ENCODE peak calls at places on chromosome 11, in seven cellular contexts. T is ovary, P is cardiac muscle cell, X is tibial nerve, Q is SJSA1, G is body of pancreas, S is heart right ventricle. R is an unnamed sample.

GRCh38 chr11:86502137-86502536 is 127.5 kb downstream of the CCDC81 start:
- DNase-seq in P (no peak), S (no peak), Q (no peak), T (no peak), G (no peak), X (no peak), R (no peak)

GRCh38 chr11:3147257-3147619 is 17.9 kb downstream of the OSBPL5 start:
- DNase-seq in G (no peak), Q (no peak), S (peak; percentile 76), T (no peak), P (no peak), X (no peak), R (peak; percentile 39)

GRCh38 chr11:26953770-26954392 is 40.0 kb upstream of the FIBIN start:
- DNase-seq in P (no peak), X (no peak), T (no peak), G (no peak), Q (no peak), S (no peak), R (no peak)

GRCh38 chr11:120828847-120829246 is 195.1 kb upstream of the TBCEL start:
- DNase-seq in P (no peak), T (no peak), G (no peak), S (no peak), Q (no peak), X (no peak), R (no peak)

GRCh38 chr11:85947431-85948272 is 92.5 kb downstream of the CCDC83 start:
- DNase-seq in Q (no peak), P (no peak), S (no peak), X (peak; percentile 83), G (peak; percentile 54), T (peak; percentile 60), R (no peak)

GRCh38 chr11:46099973-46100335 is 21.3 kb downstream of the PHF21A start:
- DNase-seq in T (no peak), P (no peak), G (no peak), X (no peak), S (no peak), Q (no peak), R (no peak)

GRCh38 chr11:118907051-118907748 is 18.5 kb downstream of the BCL9L start:
- DNase-seq in G (peak; percentile 90), P (peak; percentile 84), T (peak; percentile 73), X (peak; percentile 96), S (peak; percentile 81), Q (peak; percentile 68), R (peak; percentile 81)

GRCh38 chr11:69318093-69318420 is 24.1 kb downstream of the MYEOV start:
- DNase-seq in P (no peak), T (no peak), G (no peak), X (no peak), S (no peak), Q (no peak), R (no peak)

GRCh38 chr11:72280037-72280436 is 36.1 kb upstream of the PHOX2A start:
- DNase-seq in X (no peak), Q (no peak), S (no peak), T (no peak), P (no peak), G (no peak), R (no peak)

GRCh38 chr11:76480241-76480640 is 35.4 kb downstream of the EMSY start:
- DNase-seq in P (no peak), G (no peak), T (no peak), S (no peak), Q (no peak), X (no peak), R (no peak)

GRCh38 chr11:92225563-92226308 is 1.1 kb downstream of the FAT3 start:
- DNase-seq in G (no peak), P (peak; percentile 50), T (no peak), Q (no peak), X (no peak), S (peak; percentile 11), R (peak; percentile 26)

GRCh38 chr11:117128289-117128688 is 15.8 kb upstream of the PAFAH1B2 start:
- DNase-seq in S (no peak), T (no peak), P (no peak), X (no peak), G (no peak), Q (no peak), R (no peak)

GRCh38 chr11:105937738-105938137 is 84.3 kb downstream of the MSANTD4 start:
- DNase-seq in T (no peak), X (no peak), P (no peak), S (no peak), Q (no peak), G (no peak), R (no peak)

GRCh38 chr11:83645561-83645960 is 359.4 kb upstream of the CCDC90B start:
- DNase-seq in T (no peak), Q (no peak), P (no peak), S (no peak), G (no peak), X (no peak), R (no peak)

GRCh38 chr11:71199226-71199815 is 53.1 kb downstream of the SHANK2 start:
- DNase-seq in P (no peak), X (no peak), T (no peak), G (no peak), S (no peak), Q (no peak), R (no peak)

GRCh38 chr11:47213985-47214564 is 699 bp upstream of the DDB2 start:
- DNase-seq in X (peak; percentile 87), G (peak; percentile 96), Q (peak; percentile 92), P (peak; percentile 77), S (peak; percentile 92), T (peak; percentile 91), R (peak; percentile 86)

GRCh38 chr11:257766-258493 is 20.3 kb upstream of the NLRP6 start:
- DNase-seq in S (no peak), T (no peak), Q (no peak), X (no peak), G (no peak), P (no peak), R (no peak)

GRCh38 chr11:90446207-90446606 is 223.4 kb upstream of the CHORDC1 start:
- DNase-seq in Q (no peak), P (peak; percentile 67), T (no peak), S (no peak), G (no peak), X (no peak), R (no peak)

GRCh38 chr11:130216221-130216550 is 56.6 kb downstream of the ST14 start:
- DNase-seq in P (no peak), T (no peak), Q (no peak), G (no peak), S (no peak), X (no peak), R (no peak)

GRCh38 chr11:3002871-3003270 is 10.7 kb upstream of the NAP1L4 start:
- DNase-seq in P (no peak), X (no peak), Q (no peak), T (no peak), G (no peak), S (no peak), R (no peak)

GRCh38 chr11:62792193-62792575 is 378 bp upstream of the TMEM223 start:
- DNase-seq in G (no peak), S (peak; percentile 59), P (peak; percentile 94), X (no peak), Q (no peak), T (peak; percentile 31), R (no peak)

GRCh38 chr11:117972589-117973445 is 13.4 kb upstream of the IL10RA start:
- DNase-seq in T (no peak), S (no peak), G (no peak), X (no peak), P (no peak), Q (no peak), R (no peak)

GRCh38 chr11:114400974-114401223 is 433 bp downstream of the RBM7 start:
- DNase-seq in P (no peak), X (no peak), Q (no peak), T (no peak), G (no peak), S (no peak), R (no peak)

DNA sequence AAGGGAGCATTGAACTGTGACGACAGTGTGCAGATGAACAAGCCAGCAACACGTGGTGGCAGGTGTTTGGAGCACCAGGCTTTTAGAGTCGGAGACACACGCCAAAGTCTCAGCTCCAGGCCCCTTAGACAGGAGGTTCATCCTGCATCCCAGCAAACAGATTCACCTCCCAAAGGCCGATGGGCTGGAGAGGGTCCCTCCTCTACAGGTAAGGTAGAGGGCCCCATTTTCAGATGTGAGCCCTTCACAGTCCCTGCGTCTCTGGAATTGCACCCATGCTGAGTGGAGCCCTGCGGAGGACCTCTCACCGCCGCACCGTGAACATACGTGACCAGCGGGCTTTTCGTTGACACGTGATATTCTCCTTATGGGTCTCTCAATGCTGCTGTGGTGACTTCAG is 109.0 kb upstream of the B3GAT1 start:
- DNase-seq in X (no peak), P (no peak), Q (no peak), G (no peak), T (no peak), S (no peak), R (no peak)
- H3K27ac ChIP-seq in X (no peak overlapping the region), P (no peak overlapping the region), Q (no peak overlapping the region), G (no peak overlapping the region), T (no peak overlapping the region), S (no peak overlapping the region), R (no peak overlapping the region)

DNA sequence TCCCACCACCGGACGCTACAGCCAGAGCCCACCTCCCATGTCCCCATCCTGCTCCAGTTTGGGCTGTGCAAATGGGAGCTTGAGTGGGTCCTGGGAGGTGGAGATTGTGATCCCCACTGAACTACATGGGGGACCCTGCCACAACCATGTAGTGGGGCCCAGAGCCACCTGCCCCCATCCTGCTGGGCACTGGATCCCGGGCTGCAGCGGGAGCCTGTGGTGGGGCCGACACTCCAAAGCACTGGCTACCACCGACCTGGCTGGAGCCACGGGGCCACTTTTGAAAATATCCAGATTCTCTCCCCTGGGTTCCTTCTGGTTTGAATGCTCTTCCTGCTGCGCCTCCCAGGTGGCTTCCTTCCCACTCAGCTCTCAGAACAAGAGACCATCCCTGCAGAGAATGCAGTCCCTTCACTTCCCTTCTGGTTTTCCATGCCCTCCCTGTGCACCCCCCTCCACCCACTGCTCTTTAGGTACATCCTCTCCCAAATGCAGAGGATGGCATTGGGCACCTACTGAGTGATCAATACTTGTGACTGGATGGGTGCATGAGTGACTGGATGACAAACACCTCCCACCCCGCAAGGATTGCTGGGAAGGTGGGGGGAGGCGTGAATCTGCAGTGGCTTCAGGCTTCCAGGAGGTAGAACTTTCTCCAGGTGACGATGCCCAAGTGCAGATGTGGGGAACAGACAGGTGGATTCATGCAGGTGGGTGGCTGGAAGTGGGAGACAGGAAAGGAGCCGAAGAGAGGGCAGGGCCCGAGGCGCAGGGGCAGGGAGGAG is 846 bp upstream of the UNC93B1 start:
- DNase-seq in G (no peak), Q (no peak), P (no peak), S (no peak), T (no peak), X (no peak), R (no peak)
- H3K27ac ChIP-seq in G (no peak overlapping the region), Q (no peak overlapping the region), P (no peak overlapping the region), S (no peak overlapping the region), T (no peak overlapping the region), X (peak overlapping the region; percentile 83), R (no peak overlapping the region)

DNA sequence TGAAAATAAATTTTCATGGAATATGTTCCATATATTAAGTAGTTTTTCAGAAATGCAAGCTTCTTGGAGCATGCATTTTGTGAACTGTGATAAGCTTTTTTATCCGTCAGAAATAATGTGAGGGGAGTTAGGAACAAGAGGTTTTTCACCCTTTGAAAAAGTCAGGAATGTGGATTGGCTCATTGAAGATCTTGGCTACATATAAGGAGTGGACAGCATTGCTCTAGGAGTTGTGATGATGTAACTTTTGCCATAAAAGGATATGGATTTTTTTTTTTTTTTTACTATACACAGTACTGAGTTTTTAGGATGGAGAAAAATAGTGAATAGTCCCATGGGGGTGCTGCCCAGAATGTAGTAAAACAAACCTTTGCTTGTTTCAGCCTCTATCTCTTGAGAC is 180.2 kb downstream of the NAV2 start:
- DNase-seq in P (no peak), Q (no peak), T (no peak), G (no peak), X (no peak), S (no peak), R (no peak)
- H3K27ac ChIP-seq in P (no peak overlapping the region), Q (no peak overlapping the region), T (no peak overlapping the region), G (no peak overlapping the region), X (no peak overlapping the region), S (no peak overlapping the region), R (no peak overlapping the region)

GRCh38 chr11:16148301-16148787 is 208.0 kb downstream of the SOX6 start:
- DNase-seq in G (no peak), S (no peak), Q (peak; percentile 52), P (no peak), X (peak; percentile 40), T (no peak), R (no peak)
- H3K27ac ChIP-seq in G (peak overlapping the region; percentile 45), S (peak overlapping the region; percentile 22), Q (peak overlapping the region; percentile 54), P (no peak overlapping the region), X (peak overlapping the region; percentile 76), T (no peak overlapping the region), R (no peak overlapping the region)

R was measured in substantia nigra.